ENCODE peak calls at places on chromosomes 7 and 10, in five cellular contexts. A, F, V, W and B are unnamed samples.

GRCh38 chr7:113099284-113099919 is 12.8 kb upstream of the GPR85 start:
- DNase-seq in V (no peak), F (peak), A (no peak), W (no peak), B (no peak)

GRCh38 chr10:132709471-132709951 is 76.4 kb downstream of the NKX6-2 start:
- DNase-seq in F (no peak), W (no peak), A (no peak), V (peak), B (peak)

GRCh38 chr7:151339651-151340377 is 1.8 kb upstream of the NUB1 start:
- DNase-seq in W (no peak), F (no peak), V (no peak), A (no peak), B (no peak)

GRCh38 chr7:151844080-151844827 is 32.7 kb downstream of the PRKAG2 start:
- DNase-seq in A (no peak), F (peak), V (no peak), W (no peak), B (no peak)

GRCh38 chr10:16756561-16757221 is 60.5 kb downstream of the RSU1 start:
- DNase-seq in W (no peak), V (no peak), A (no peak), F (no peak), B (no peak)

GRCh38 chr10:49550563-49550962 is 11.6 kb upstream of the ERCC6 start:
- DNase-seq in W (no peak), A (no peak), F (peak), V (no peak), B (no peak)

GRCh38 chr7:142703655-142704310 is 45.5 kb upstream of the PRSS1 start:
- DNase-seq in V (no peak), W (no peak), A (no peak), F (no peak), B (no peak)

GRCh38 chr10:130108934-130109604 is 1.6 kb downstream of the C10orf143 start:
- DNase-seq in A (no peak), F (no peak), V (no peak), W (no peak), B (no peak)

GRCh38 chr10:77889277-77889903 is 37.2 kb downstream of the DLG5 start:
- DNase-seq in W (no peak), V (no peak), A (no peak), F (peak), B (peak)

GRCh38 chr10:76632158-76633051 is 1005.2 kb downstream of the KCNMA1 start:
- DNase-seq in V (no peak), F (peak), W (no peak), A (no peak), B (peak)

GRCh38 chr7:87013841-87014191 is 45.6 kb downstream of the ELAPOR2 start:
- DNase-seq in A (no peak), W (no peak), V (no peak), F (no peak), B (no peak)

GRCh38 chr10:73998623-73999622 is 1.0 kb downstream of the VCL start:
- DNase-seq in A (no peak), V (peak), W (no peak), F (peak), B (peak)

GRCh38 chr7:100933735-100934134 is 15.6 kb upstream of the MUC3A start:
- DNase-seq in F (no peak), A (no peak), W (no peak), V (no peak), B (no peak)

GRCh38 chr10:37495415-37495814 is 362.0 kb downstream of the ZNF248 start:
- DNase-seq in W (no peak), A (no peak), V (no peak), F (peak), B (no peak)

GRCh38 chr7:138243430-138243829 is 167.2 kb downstream of the AKR1D1 start:
- DNase-seq in F (peak), W (no peak), V (no peak), A (no peak), B (peak)

GRCh38 chr10:61821153-61821552 is 80.3 kb upstream of the ARID5B start:
- DNase-seq in V (no peak), F (no peak), W (no peak), A (no peak), B (no peak)

GRCh38 chr7:5678295-5679046 is 103.0 kb downstream of the RNF216 start:
- DNase-seq in F (no peak), W (no peak), V (no peak), A (no peak), B (no peak)

GRCh38 chr10:47159361-47160228 is 140.4 kb upstream of the GDF10 start:
- DNase-seq in V (no peak), W (no peak), A (no peak), F (peak), B (no peak)

GRCh38 chr7:7424151-7424873 is 111.4 kb downstream of the COL28A1 start:
- DNase-seq in F (peak), W (peak), V (no peak), A (peak), B (peak)

GRCh38 chr7:21355406-21355874 is 72.4 kb upstream of the SP4 start:
- DNase-seq in V (peak), A (peak), F (no peak), W (no peak), B (no peak)

GRCh38 chr7:55158541-55158940 is 139.7 kb downstream of the EGFR start:
- DNase-seq in W (no peak), V (no peak), F (peak), A (no peak), B (no peak)

GRCh38 chr7:100859856-100860255 is 7.3 kb upstream of the TRIP6 start:
- DNase-seq in F (no peak), W (no peak), V (no peak), A (no peak), B (no peak)

GRCh38 chr7:1557771-1558170 is 1.8 kb upstream of the TMEM184A start:
- DNase-seq in F (no peak), V (no peak), A (no peak), W (no peak), B (no peak)

GRCh38 chr10:22615819-22616499 is 98.4 kb downstream of the PIP4K2A start:
- DNase-seq in W (peak), F (peak), A (no peak), V (no peak), B (no peak)